ENCODE peak calls at places on chromosomes 7 and 10, in five cellular contexts. N, S, Y, Q and U are unnamed samples.

GRCh38 chr7:106220307-106220706 is 64.5 kb downstream of the NAMPT start:
- DNase-seq in Q (no peak), S (no peak), Y (no peak), N (no peak), U (no peak)

GRCh38 chr10:101629781-101630419 is 41.8 kb downstream of the DPCD start:
- DNase-seq in N (peak), Y (no peak), S (no peak), Q (no peak), U (no peak)

GRCh38 chr10:114691442-114691941 is 33.4 kb upstream of the ABLIM1 start:
- DNase-seq in S (peak), N (no peak), Q (no peak), Y (no peak), U (no peak)

GRCh38 chr7:120725376-120726039 is 132.4 kb downstream of the TSPAN12 start:
- DNase-seq in Y (peak), Q (peak), N (no peak), S (peak), U (peak)

GRCh38 chr7:22868509-22868908 is 45.9 kb upstream of the TOMM7 start:
- DNase-seq in S (no peak), Y (no peak), Q (no peak), N (no peak), U (no peak)

GRCh38 chr10:102646610-102647432 is 2.5 kb downstream of the TRIM8 start:
- DNase-seq in N (peak), S (no peak), Y (peak), Q (no peak), U (no peak)

GRCh38 chr7:35024298-35024697 is 13.0 kb downstream of the DPY19L1 start:
- DNase-seq in Q (no peak), N (no peak), S (no peak), Y (no peak), U (no peak)

GRCh38 chr7:99362801-99363200 is 11.7 kb upstream of the ARPC1B start:
- DNase-seq in S (peak), N (no peak), Q (no peak), Y (no peak), U (no peak)

GRCh38 chr10:111498560-111498959 is 421.7 kb downstream of the ADRA2A start:
- DNase-seq in N (no peak), Q (no peak), S (no peak), Y (no peak), U (no peak)

GRCh38 chr7:46812047-46812672 is 769.8 kb downstream of the TNS3 start:
- DNase-seq in N (no peak), Y (no peak), S (no peak), Q (no peak), U (no peak)

GRCh38 chr10:100518761-100519241 is 860 bp downstream of the SEC31B start:
- DNase-seq in N (peak), S (peak), Y (peak), Q (peak), U (peak)

GRCh38 chr10:101236376-101237079 is 7.3 kb upstream of the LBX1 start:
- DNase-seq in Q (no peak), S (no peak), N (no peak), Y (no peak), U (no peak)

GRCh38 chr10:65142641-65143435 is 1621.6 kb downstream of the REEP3 start:
- DNase-seq in Q (no peak), Y (no peak), S (no peak), N (no peak), U (no peak)

GRCh38 chr7:76515999-76516443 is 5.7 kb downstream of the UPK3B start:
- DNase-seq in S (no peak), N (peak), Y (peak), Q (no peak), U (peak)

GRCh38 chr7:109179601-109180000 is 609.9 kb downstream of the DNAJB9 start:
- DNase-seq in S (no peak), N (no peak), Y (no peak), Q (no peak), U (no peak)

GRCh38 chr10:111590703-111591102 is 513.9 kb downstream of the ADRA2A start:
- DNase-seq in Y (no peak), Q (no peak), S (no peak), N (no peak), U (no peak)

GRCh38 chr10:93775330-93775729 is 17.6 kb downstream of the LGI1 start:
- DNase-seq in N (no peak), Y (no peak), Q (no peak), S (no peak), U (no peak)

GRCh38 chr7:109950256-109950655 is 1140.7 kb upstream of the LRRN3 start:
- DNase-seq in Y (no peak), S (no peak), Q (peak), N (no peak), U (no peak)

GRCh38 chr10:49509904-49510303 is 29.0 kb downstream of the ERCC6 start:
- DNase-seq in N (no peak), S (no peak), Y (peak), Q (no peak), U (no peak)

GRCh38 chr10:18144928-18145327 is 4.7 kb downstream of the CACNB2 start:
- DNase-seq in S (peak), N (peak), Q (no peak), Y (peak), U (no peak)

GRCh38 chr7:68518060-68518459 is 1080.2 kb upstream of the AUTS2 start:
- DNase-seq in Q (no peak), S (no peak), Y (no peak), N (no peak), U (no peak)

GRCh38 chr10:29669149-29669548 is 34.4 kb upstream of the SVIL start:
- DNase-seq in Q (no peak), Y (peak), N (peak), S (no peak), U (no peak)

GRCh38 chr10:59805043-59805442 is 51.8 kb upstream of the MRLN start:
- DNase-seq in Y (peak), S (no peak), Q (peak), N (no peak), U (peak)

GRCh38 chr7:157010588-157011332 is at the start of gene MNX1:
- DNase-seq in N (peak), Y (peak), S (no peak), Q (no peak), U (peak)

GRCh38 chr7:103297837-103298179 is 573 bp downstream of the PMPCB start:
- DNase-seq in Y (no peak), Q (no peak), N (no peak), S (no peak), U (no peak)

GRCh38 chr10:63465293-63466167 is at the start of gene JMJD1C:
- DNase-seq in S (peak), Y (peak), Q (peak), N (peak), U (peak)

GRCh38 chr10:30788307-30788706 is 158.8 kb upstream of the LYZL2 start:
- DNase-seq in Y (no peak), S (peak), N (no peak), Q (no peak), U (no peak)

GRCh38 chr10:92916433-92916832 is 68.1 kb downstream of the EXOC6 start:
- DNase-seq in Q (no peak), S (no peak), Y (no peak), N (no peak), U (no peak)

GRCh38 chr7:16753932-16754571 is 497 bp downstream of the TSPAN13 start:
- DNase-seq in N (peak), Y (peak), S (no peak), Q (peak), U (peak)

GRCh38 chr7:73909051-73909941 is 48.3 kb downstream of the TMEM270 start:
- DNase-seq in S (no peak), N (no peak), Y (no peak), Q (peak), U (peak)